ENCODE peak calls at places on chromosome 22, in seven cellular contexts. R, L, U, O, T, J and X are unnamed samples.
A peak's percentile ranks its signal among the peaks of the same experiment; 100 is the strongest.

GRCh38 chr22:30250713-30251267 is 4.2 kb upstream of the LIF start:
- DNase-seq in R (peak; percentile 70), L (no peak), U (no peak), O (no peak), T (no peak), J (no peak), X (no peak)

GRCh38 chr22:25051983-25052710 is 99.6 kb downstream of the KIAA1671 start:
- DNase-seq in R (no peak), L (peak; percentile 83), U (no peak), O (no peak), T (no peak), J (no peak), X (no peak)

GRCh38 chr22:27597703-27598444 is 203.7 kb downstream of the MN1 start:
- DNase-seq in R (no peak), L (peak; percentile 10), U (no peak), O (no peak), T (no peak), J (peak; percentile 22), X (no peak)

GRCh38 chr22:44195189-44195871 is 14.6 kb downstream of the PARVG start:
- DNase-seq in R (no peak), L (no peak), U (no peak), O (no peak), T (no peak), J (no peak), X (no peak)

GRCh38 chr22:40027191-40028097 is 32.7 kb downstream of the FAM83F start:
- DNase-seq in R (no peak), L (no peak), U (no peak), O (no peak), T (no peak), J (no peak), X (no peak)

GRCh38 chr22:32050678-32051515 is 7.8 kb downstream of the SLC5A1 start:
- DNase-seq in R (peak; percentile 86), L (peak; percentile 48), U (peak; percentile 77), O (peak; percentile 58), T (no peak), J (peak; percentile 95), X (no peak)

GRCh38 chr22:48783821-48784266 is 1043.8 kb downstream of the BRD1 start:
- DNase-seq in R (no peak), L (peak; percentile 69), U (no peak), O (no peak), T (no peak), J (no peak), X (no peak)

GRCh38 chr22:49321477-49322055 is 506.1 kb downstream of the BRD1 start:
- DNase-seq in R (no peak), L (no peak), U (no peak), O (no peak), T (no peak), J (no peak), X (no peak)

GRCh38 chr22:19958083-19959042 is 16.7 kb upstream of the TXNRD2 start:
- DNase-seq in R (peak; percentile 54), L (no peak), U (no peak), O (no peak), T (no peak), J (no peak), X (no peak)

GRCh38 chr22:44386386-44387035 is 73.8 kb upstream of the SHISAL1 start:
- DNase-seq in R (no peak), L (no peak), U (no peak), O (no peak), T (no peak), J (no peak), X (no peak)

GRCh38 chr22:47781024-47781423 is 1018.6 kb downstream of the TBC1D22A start:
- DNase-seq in R (no peak), L (no peak), U (no peak), O (no peak), T (no peak), J (no peak), X (no peak)

GRCh38 chr22:27135582-27135981 is 478.2 kb downstream of the MIAT start:
- DNase-seq in R (no peak), L (no peak), U (no peak), O (no peak), T (no peak), J (no peak), X (no peak)

GRCh38 chr22:31313366-31314147 is 21.3 kb upstream of the PIK3IP1 start:
- DNase-seq in R (peak; percentile 82), L (peak; percentile 73), U (peak; percentile 62), O (peak; percentile 95), T (peak; percentile 37), J (peak; percentile 40), X (peak; percentile 78)

GRCh38 chr22:36472689-36473088 is 8.8 kb downstream of the TXN2 start:
- DNase-seq in R (no peak), L (no peak), U (no peak), O (no peak), T (no peak), J (no peak), X (no peak)
- H3K4me1 ChIP-seq in R (peaks cover 24% of the 10 kb centered on the region), L (no peaks in the 10 kb centered on the region), U (peaks cover 6% of the 10 kb centered on the region), O (no peaks in the 10 kb centered on the region), T (peaks cover 3% of the 10 kb centered on the region), J (peaks cover 22% of the 10 kb centered on the region), X (no peaks in the 10 kb centered on the region)

GRCh38 chr22:50473855-50474671 is 772 bp downstream of the SBF1 start:
- DNase-seq in R (peak; percentile 76), L (peak; percentile 40), U (no peak), O (peak; percentile 54), T (no peak), J (no peak), X (no peak)
- H3K4me1 ChIP-seq in R (peaks cover 22% of the 10 kb centered on the region), L (peaks cover 26% of the 10 kb centered on the region), U (peaks cover 32% of the 10 kb centered on the region), O (peaks cover 19% of the 10 kb centered on the region), T (peaks cover 49% of the 10 kb centered on the region), J (peaks cover 30% of the 10 kb centered on the region), X (no peaks in the 10 kb centered on the region)

GRCh38 chr22:46072030-46072881 is 78.1 kb upstream of the PPARA start:
- DNase-seq in R (peak; percentile 82), L (peak; percentile 87), U (peak; percentile 79), O (peak; percentile 60), T (no peak), J (no peak), X (peak; percentile 47)
- H3K4me1 ChIP-seq in R (peaks cover 31% of the 10 kb centered on the region), L (peaks cover 2% of the 10 kb centered on the region), U (peaks cover 30% of the 10 kb centered on the region), O (peaks cover 52% of the 10 kb centered on the region), T (peaks cover 34% of the 10 kb centered on the region), J (peaks cover 42% of the 10 kb centered on the region), X (peaks cover 9% of the 10 kb centered on the region)

DNA sequence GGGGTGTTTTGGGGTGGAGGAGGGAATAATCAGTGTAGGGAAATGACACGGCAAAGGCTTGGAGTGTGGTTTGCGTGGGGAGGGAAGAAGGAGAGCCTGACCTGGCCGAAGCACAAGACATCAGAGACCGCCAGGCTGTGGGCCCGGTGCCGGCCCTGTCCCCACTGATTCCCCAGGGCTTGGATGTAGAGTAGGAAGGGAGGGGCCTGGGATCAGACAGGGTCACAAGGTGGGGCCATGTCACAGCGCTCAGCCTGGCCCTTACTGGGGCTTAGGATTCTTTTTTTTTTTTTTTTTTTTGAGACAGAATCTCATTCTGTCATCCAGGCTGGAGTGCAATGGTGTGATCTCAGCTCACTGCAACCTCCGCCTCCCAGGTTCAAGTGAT is 9.8 kb downstream of the PICK1 start:
- DNase-seq in R (no peak), L (no peak), U (no peak), O (no peak), T (no peak), J (no peak), X (no peak)
- H3K4me1 ChIP-seq in R (peaks cover 21% of the 10 kb centered on the region), L (no peaks in the 10 kb centered on the region), U (no peaks in the 10 kb centered on the region), O (no peaks in the 10 kb centered on the region), T (no peaks in the 10 kb centered on the region), J (no peaks in the 10 kb centered on the region), X (no peaks in the 10 kb centered on the region)

GRCh38 chr22:38698407-38699094 is 2.2 kb downstream of the JOSD1 start:
- DNase-seq in R (no peak), L (no peak), U (no peak), O (no peak), T (no peak), J (no peak), X (no peak)
- H3K4me1 ChIP-seq in R (peaks cover 43% of the 10 kb centered on the region), L (peaks cover 8% of the 10 kb centered on the region), U (peaks cover 18% of the 10 kb centered on the region), O (peaks cover 18% of the 10 kb centered on the region), T (peaks cover 49% of the 10 kb centered on the region), J (peaks cover 33% of the 10 kb centered on the region), X (no peaks in the 10 kb centered on the region)

GRCh38 chr22:22669093-22669492 is 24.7 kb downstream of the GGTLC2 start:
- DNase-seq in R (no peak), L (no peak), U (no peak), O (no peak), T (no peak), J (no peak), X (no peak)
- H3K4me1 ChIP-seq in R (no peaks in the 10 kb centered on the region), L (no peaks in the 10 kb centered on the region), U (no peaks in the 10 kb centered on the region), O (no peaks in the 10 kb centered on the region), T (no peaks in the 10 kb centered on the region), J (no peaks in the 10 kb centered on the region), X (no peaks in the 10 kb centered on the region)

DNA sequence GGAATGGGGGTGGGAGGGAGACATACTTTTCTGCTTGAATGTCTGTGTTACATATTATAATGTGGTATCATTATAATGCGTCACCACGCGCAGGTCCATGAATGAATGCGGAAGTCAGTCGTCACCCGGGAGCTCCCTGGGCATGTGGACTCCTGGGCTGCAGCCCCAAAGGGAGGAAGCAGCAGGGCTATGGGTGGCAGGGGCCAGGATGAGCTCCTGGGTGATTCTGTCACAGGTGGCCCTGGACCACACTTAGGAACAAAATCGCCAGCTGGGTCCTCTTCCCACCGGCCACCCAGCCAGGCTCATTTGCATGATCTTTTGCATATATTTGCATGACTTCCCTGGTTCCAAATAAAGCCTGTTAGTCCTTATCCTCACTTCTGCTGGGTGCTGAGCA is 51.2 kb downstream of the KCNJ4 start:
- DNase-seq in R (no peak), L (no peak), U (no peak), O (no peak), T (no peak), J (no peak), X (no peak)
- H3K4me1 ChIP-seq in R (peaks cover 11% of the 10 kb centered on the region), L (no peaks in the 10 kb centered on the region), U (peaks cover 13% of the 10 kb centered on the region), O (peaks cover 32% of the 10 kb centered on the region), T (no peaks in the 10 kb centered on the region), J (no peaks in the 10 kb centered on the region), X (no peaks in the 10 kb centered on the region)

DNA sequence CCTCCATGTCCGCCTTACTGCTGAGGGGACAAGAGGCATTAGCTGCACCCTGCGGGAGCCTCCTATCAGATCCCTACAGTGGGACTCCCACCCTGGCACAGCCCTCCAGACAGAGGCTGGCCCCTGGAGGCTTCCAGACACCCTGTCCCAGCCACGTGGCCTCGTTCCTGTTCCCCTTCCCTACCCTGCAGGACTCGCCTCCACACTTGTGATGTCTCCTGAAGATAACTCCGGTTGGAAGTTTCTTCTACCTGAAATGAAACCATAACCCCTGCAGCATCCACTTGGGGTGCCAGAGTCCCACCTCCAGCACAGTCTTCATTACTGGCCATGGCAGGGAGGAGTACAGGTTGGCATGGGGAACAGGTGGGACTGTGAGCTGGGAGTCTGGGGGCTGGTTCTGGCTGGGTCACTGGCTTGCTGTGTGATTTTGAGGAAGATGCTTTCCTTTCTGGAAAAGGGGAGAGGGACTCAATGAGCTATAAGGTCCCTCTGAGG is 4.9 kb upstream of the SH3BP1 start:
- DNase-seq in R (peak; percentile 24), L (peak; percentile 64), U (no peak), O (peak; percentile 24), T (no peak), J (no peak), X (no peak)
- H3K4me1 ChIP-seq in R (peaks cover 54% of the 10 kb centered on the region), L (peaks cover 34% of the 10 kb centered on the region), U (peaks cover 28% of the 10 kb centered on the region), O (peaks cover 27% of the 10 kb centered on the region), T (peaks cover 85% of the 10 kb centered on the region), J (peaks cover 23% of the 10 kb centered on the region), X (peaks cover 19% of the 10 kb centered on the region)